ENCODE peak calls at places on chromosomes 6 and 20, in six cellular contexts. A is GOT3, E is NCI-H1092 treated with DMSO at 0.1 percent for 48 hours, W is AG09319, H is mesothelial cell of epicardium, B is T-cell. U is an unnamed sample.

GRCh38 chr20:4406627-4407026 is 315.1 kb upstream of the PRND start:
- DNase-seq in A (no peak), E (no peak), W (peak; percentile 19), H (no peak), B (no peak), U (no peak)

GRCh38 chr6:143962644-143962929 is 45.5 kb downstream of the PLAGL1 start:
- DNase-seq in A (no peak), E (no peak), W (peak; percentile 63), H (no peak), B (no peak), U (no peak)

GRCh38 chr6:130980310-130981032 is 82.6 kb downstream of the EPB41L2 start:
- DNase-seq in A (no peak), E (no peak), W (no peak), H (no peak), B (no peak), U (no peak)

GRCh38 chr6:161918154-161918553 is 644.3 kb upstream of the AGPAT4 start:
- DNase-seq in A (no peak), E (no peak), W (no peak), H (no peak), B (no peak), U (no peak)

GRCh38 chr20:53839423-53840176 is 230.8 kb downstream of the BCAS1 start:
- DNase-seq in A (no peak), E (no peak), W (no peak), H (no peak), B (peak; percentile 64), U (no peak)

GRCh38 chr20:37349517-37350491 is 3.9 kb downstream of the SRC start:
- DNase-seq in A (no peak), E (no peak), W (no peak), H (no peak), B (peak; percentile 7), U (no peak)

GRCh38 chr20:58547527-58548475 is 32.6 kb upstream of the APCDD1L start:
- DNase-seq in A (no peak), E (no peak), W (no peak), H (no peak), B (no peak), U (no peak)

GRCh38 chr6:125668071-125668470 is 81.4 kb upstream of the HEY2 start:
- DNase-seq in A (no peak), E (no peak), W (no peak), H (no peak), B (no peak), U (no peak)

GRCh38 chr6:146950351-146950835 is 253.8 kb upstream of the STXBP5 start:
- DNase-seq in A (no peak), E (no peak), W (no peak), H (no peak), B (no peak), U (no peak)

GRCh38 chr20:59783020-59784010 is 150.1 kb downstream of the SYCP2 start:
- DNase-seq in A (no peak), E (peak; percentile 43), W (peak; percentile 0), H (no peak), B (no peak), U (peak; percentile 56)

GRCh38 chr20:17759449-17759848 is 59.7 kb downstream of the BANF2 start:
- DNase-seq in A (no peak), E (no peak), W (no peak), H (no peak), B (no peak), U (no peak)

GRCh38 chr6:119147101-119148053 is 68.9 kb upstream of the FAM184A start:
- DNase-seq in A (peak; percentile 70), E (no peak), W (peak; percentile 75), H (no peak), B (no peak), U (no peak)

GRCh38 chr6:153024401-153025017 is 22.0 kb upstream of the MTRF1L start:
- DNase-seq in A (no peak), E (peak; percentile 50), W (no peak), H (no peak), B (peak; percentile 23), U (peak; percentile 14)

GRCh38 chr6:147954938-147955337 is 387.7 kb upstream of the SASH1 start:
- DNase-seq in A (no peak), E (no peak), W (no peak), H (no peak), B (no peak), U (no peak)

GRCh38 chr20:53621482-53622246 is 28.0 kb upstream of the ZNF217 start:
- DNase-seq in A (no peak), E (no peak), W (peak; percentile 96), H (no peak), B (no peak), U (no peak)

GRCh38 chr6:3801960-3802359 is 47.2 kb upstream of the FAM50B start:
- DNase-seq in A (no peak), E (no peak), W (no peak), H (no peak), B (no peak), U (no peak)